ENCODE peak calls at places on chromosome 21, in five cellular contexts. L is caudate nucleus, I is activated T-cell treated with anti-CD3 and anti-CD28 coated beads for 1 hour, Q is kidney, T is AG09309. A is an unnamed sample.

GRCh38 chr21:45996311-45997204 is 15.0 kb downstream of the COL6A1 start:
- DNase-seq in L (no peak), Q (peak; percentile 59), I (no peak), T (no peak), A (peak; percentile 18)

GRCh38 chr21:38628426-38628825 is 130.1 kb upstream of the ERG start:
- DNase-seq in I (no peak), L (no peak), T (no peak), Q (no peak), A (no peak)

GRCh38 chr21:38470762-38471161 is 27.5 kb downstream of the ERG start:
- DNase-seq in I (no peak), L (no peak), Q (no peak), T (no peak), A (no peak)

GRCh38 chr21:44709426-44710293 is 1.7 kb downstream of the TSPEAR start:
- DNase-seq in L (no peak), I (no peak), Q (peak; percentile 76), T (no peak), A (no peak)

GRCh38 chr21:43279578-43279894 is 110.7 kb downstream of the CRYAA start:
- DNase-seq in L (no peak), I (no peak), Q (peak; percentile 56), T (no peak), A (no peak)

GRCh38 chr21:46569071-46569470 is 35.8 kb downstream of the S100B start:
- DNase-seq in Q (no peak), L (no peak), T (peak; percentile 16), I (no peak), A (no peak)

GRCh38 chr21:16992448-16992847 is 520.4 kb upstream of the CXADR start:
- DNase-seq in L (no peak), I (no peak), T (no peak), Q (no peak), A (no peak)

GRCh38 chr21:14685568-14685967 is 139.5 kb upstream of the SAMSN1 start:
- DNase-seq in I (no peak), L (no peak), Q (no peak), T (no peak), A (no peak)

GRCh38 chr21:32203877-32204480 is 74.9 kb downstream of the MIS18A start:
- DNase-seq in Q (no peak), I (no peak), T (no peak), L (no peak), A (no peak)

GRCh38 chr21:19340303-19340702 is 936.7 kb upstream of the TMPRSS15 start:
- DNase-seq in I (no peak), T (no peak), L (no peak), Q (no peak), A (no peak)

GRCh38 chr21:35239811-35240219 is 190.7 kb upstream of the RUNX1 start:
- DNase-seq in Q (no peak), I (no peak), L (no peak), T (no peak), A (no peak)

GRCh38 chr21:25870084-25870483 is 135.3 kb downstream of the GABPA start:
- DNase-seq in T (no peak), Q (no peak), L (peak; percentile 20), I (no peak), A (no peak)

GRCh38 chr21:45363921-45364463 is 41.0 kb upstream of the COL18A1 start:
- DNase-seq in T (peak; percentile 96), L (peak; percentile 47), Q (peak; percentile 95), I (no peak), A (peak; percentile 88)

GRCh38 chr21:37348664-37349063 is 17.9 kb upstream of the DYRK1A start:
- DNase-seq in Q (no peak), T (no peak), I (no peak), L (no peak), A (no peak)

GRCh38 chr21:34092241-34092921 is 19.0 kb downstream of the MRPS6 start:
- DNase-seq in Q (no peak), I (no peak), T (no peak), L (no peak), A (no peak)

GRCh38 chr21:30348506-30348905 is at the start of gene KRTAP23-1:
- DNase-seq in T (no peak), L (no peak), I (no peak), Q (no peak), A (no peak)

GRCh38 chr21:43369596-43370090 is 57.3 kb downstream of the SIK1 start:
- DNase-seq in Q (no peak), I (no peak), L (no peak), T (no peak), A (no peak)

GRCh38 chr21:36504067-36505058 is 24.4 kb upstream of the CLDN14 start:
- DNase-seq in Q (no peak), I (peak; percentile 19), L (no peak), T (peak; percentile 8), A (peak; percentile 44)

GRCh38 chr21:34882719-34883131 is 166.4 kb downstream of the RUNX1 start:
- DNase-seq in Q (no peak), T (no peak), L (no peak), I (no peak), A (no peak)

GRCh38 chr21:42496839-42497202 is 797 bp upstream of the RSPH1 start:
- DNase-seq in I (no peak), T (no peak), L (no peak), Q (no peak), A (no peak)

GRCh38 chr21:21146587-21147373 is 148.6 kb downstream of the NCAM2 start:
- DNase-seq in L (no peak), I (no peak), T (no peak), Q (peak; percentile 44), A (no peak)

GRCh38 chr21:31132574-31133242 is 94.4 kb upstream of the KRTAP19-8 start:
- DNase-seq in T (no peak), Q (no peak), L (no peak), I (peak; percentile 41), A (no peak)

GRCh38 chr21:28877318-28877884 is 115.3 kb downstream of the LTN1 start:
- DNase-seq in T (no peak), L (no peak), I (no peak), Q (no peak), A (no peak)

GRCh38 chr21:41460578-41461527 is 34.8 kb downstream of the MX1 start:
- DNase-seq in L (peak; percentile 30), T (peak; percentile 46), Q (peak; percentile 86), I (peak; percentile 52), A (peak; percentile 74)

GRCh38 chr21:25171438-25171837 is 435.8 kb downstream of the MRPL39 start:
- DNase-seq in I (no peak), T (no peak), Q (no peak), L (no peak), A (no peak)

GRCh38 chr21:22343721-22344120 is 1345.5 kb downstream of the NCAM2 start:
- DNase-seq in T (no peak), L (no peak), I (no peak), Q (no peak), A (no peak)

GRCh38 chr21:46661211-46661625 is 25.7 kb downstream of the PRMT2 start:
- DNase-seq in L (peak; percentile 53), Q (peak; percentile 85), I (no peak), T (peak; percentile 43), A (peak; percentile 81)

GRCh38 chr21:17679002-17679600 is 66.4 kb upstream of the BTG3 start:
- DNase-seq in L (no peak), Q (no peak), I (no peak), T (peak; percentile 54), A (peak; percentile 55)

GRCh38 chr21:45485686-45486442 is 56.4 kb downstream of the SLC19A1 start:
- DNase-seq in L (no peak), T (no peak), Q (no peak), I (no peak), A (no peak)

GRCh38 chr21:38852278-38852677 is 46.5 kb downstream of the ETS2 start:
- DNase-seq in I (no peak), Q (no peak), T (no peak), L (no peak), A (no peak)

A was measured in frontal cortex.